ENCODE peak calls at places on chromosomes 2 and 18, in six cellular contexts. R is cardiac muscle cell, P is fibroblast of mammary gland, M is tibial artery, Q is cardiac fibroblast, J is esophagus squamous epithelium. O is an unnamed sample.

GRCh38 chr2:18309188-18309587 is 251.3 kb downstream of the RDH14 start:
- DNase-seq in R (no peak), P (no peak), M (no peak), Q (no peak), J (no peak), O (no peak)

GRCh38 chr2:12787891-12788783 is 71.4 kb downstream of the TRIB2 start:
- DNase-seq in R (peak; percentile 90), P (peak; percentile 98), M (no peak), Q (peak; percentile 91), J (no peak), O (peak; percentile 96)

GRCh38 chr2:88735853-88736252 is 44.4 kb downstream of the RPIA start:
- DNase-seq in R (no peak), P (peak; percentile 11), M (no peak), Q (no peak), J (no peak), O (no peak)

GRCh38 chr2:237700583-237701032 is 73.2 kb downstream of the LRRFIP1 start:
- DNase-seq in R (peak; percentile 82), P (peak; percentile 84), M (peak; percentile 76), Q (peak; percentile 90), J (no peak), O (peak; percentile 86)

GRCh38 chr18:42545825-42546224 is 569.7 kb downstream of the RIT2 start:
- DNase-seq in R (peak; percentile 21), P (peak; percentile 74), M (no peak), Q (peak; percentile 6), J (no peak), O (peak; percentile 41)

GRCh38 chr18:50748243-50749229 is 71.3 kb downstream of the MRO start:
- DNase-seq in R (peak; percentile 21), P (no peak), M (no peak), Q (no peak), J (no peak), O (no peak)

GRCh38 chr2:109447251-109447661 is 166.5 kb downstream of the SEPTIN10 start:
- DNase-seq in R (peak; percentile 29), P (peak; percentile 74), M (no peak), Q (peak; percentile 28), J (no peak), O (peak; percentile 50)

GRCh38 chr2:196234672-196235071 is 63.3 kb upstream of the STK17B start:
- DNase-seq in R (peak; percentile 84), P (peak; percentile 50), M (no peak), Q (peak; percentile 78), J (no peak), O (peak; percentile 84)

GRCh38 chr18:35178260-35178659 is 62.6 kb upstream of the ZNF397 start:
- DNase-seq in R (peak; percentile 52), P (peak; percentile 90), M (no peak), Q (peak; percentile 39), J (no peak), O (peak; percentile 28)

GRCh38 chr2:241774419-241775222 is 2.0 kb upstream of the GAL3ST2 start:
- DNase-seq in R (peak; percentile 60), P (peak; percentile 80), M (no peak), Q (peak; percentile 51), J (no peak), O (peak; percentile 41)

GRCh38 chr2:7812231-7812995 is 869.4 kb upstream of the ID2 start:
- DNase-seq in R (peak; percentile 37), P (peak; percentile 89), M (no peak), Q (peak; percentile 29), J (no peak), O (peak; percentile 43)

GRCh38 chr2:69514406-69514805 is 77.2 kb upstream of the NFU1 start:
- DNase-seq in R (peak; percentile 85), P (peak; percentile 75), M (no peak), Q (peak; percentile 84), J (no peak), O (peak; percentile 85)

GRCh38 chr2:28680657-28681056 is 71.0 kb upstream of the PPP1CB start:
- DNase-seq in R (no peak), P (no peak), M (no peak), Q (no peak), J (no peak), O (no peak)

GRCh38 chr18:11995445-11996189 is 14.3 kb downstream of the IMPA2 start:
- DNase-seq in R (peak; percentile 89), P (peak; percentile 81), M (peak; percentile 81), Q (peak; percentile 90), J (no peak), O (peak; percentile 89)

GRCh38 chr2:139386401-139386800 is 606.2 kb upstream of the NXPH2 start:
- DNase-seq in R (no peak), P (no peak), M (no peak), Q (no peak), J (no peak), O (no peak)

GRCh38 chr18:10508546-10508945 is 17.3 kb upstream of the NAPG start:
- DNase-seq in R (peak; percentile 59), P (no peak), M (no peak), Q (peak; percentile 35), J (no peak), O (peak; percentile 21)

GRCh38 chr18:26386002-26386401 is 159.8 kb downstream of the TAF4B start:
- DNase-seq in R (peak; percentile 92), P (peak; percentile 87), M (no peak), Q (peak; percentile 93), J (no peak), O (peak; percentile 87)

GRCh38 chr2:207990784-207991183 is 34.5 kb downstream of the PLEKHM3 start:
- DNase-seq in R (no peak), P (no peak), M (no peak), Q (no peak), J (no peak), O (no peak)

GRCh38 chr2:37984176-37984575 is 59.1 kb downstream of the RMDN2 start:
- DNase-seq in R (no peak), P (peak; percentile 17), M (no peak), Q (no peak), J (no peak), O (no peak)

GRCh38 chr2:37985333-37985732 is 60.2 kb downstream of the RMDN2 start:
- DNase-seq in R (peak; percentile 81), P (peak; percentile 87), M (no peak), Q (peak; percentile 69), J (no peak), O (peak; percentile 53)

GRCh38 chr2:37983719-37984118 is 58.6 kb downstream of the RMDN2 start:
- DNase-seq in R (no peak), P (peak; percentile 2), M (no peak), Q (no peak), J (no peak), O (no peak)

GRCh38 chr2:37982847-37983246 is 57.8 kb downstream of the RMDN2 start:
- DNase-seq in R (no peak), P (no peak), M (no peak), Q (no peak), J (no peak), O (no peak)

GRCh38 chr2:37984589-37984988 is 59.5 kb downstream of the RMDN2 start:
- DNase-seq in R (peak; percentile 57), P (peak; percentile 63), M (no peak), Q (peak; percentile 62), J (no peak), O (peak; percentile 57)
- TF ChIP-seq CTCF in R (peak; percentile 39), P (peak; percentile 38), M (no peak), Q (peak; percentile 26), J (peak; percentile 18), O (peak; percentile 27)

DNA sequence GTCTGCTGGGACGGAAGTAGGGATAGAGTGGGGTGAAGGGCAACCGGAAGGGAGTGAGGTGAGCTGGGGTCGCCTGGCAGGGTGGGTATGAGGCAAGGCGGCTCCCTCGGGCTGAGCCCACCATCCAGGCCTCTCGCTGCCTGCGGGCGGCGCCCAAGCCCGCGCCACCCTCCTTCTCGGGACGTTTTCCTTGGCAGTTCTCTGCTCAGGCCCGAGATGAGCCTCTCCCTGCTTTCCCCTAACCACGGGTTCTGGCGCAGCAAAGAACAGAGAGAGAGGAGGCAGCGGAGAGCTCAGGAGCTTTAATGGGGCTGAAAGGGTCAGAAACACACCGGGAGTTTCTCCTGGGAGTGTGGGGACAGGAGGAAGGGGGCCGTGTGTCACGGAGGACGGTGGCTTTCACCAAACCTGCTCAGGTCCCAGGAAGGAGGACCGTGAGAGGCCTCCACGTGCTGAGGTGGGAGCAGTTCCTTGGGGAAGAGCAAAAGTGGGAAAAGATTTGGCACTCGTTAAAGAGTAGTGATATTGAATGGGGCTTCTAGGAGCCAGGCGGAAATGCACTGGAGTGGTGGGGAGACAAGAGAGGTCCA is 4.1 kb downstream of the FEV start:
- DNase-seq in R (no peak), P (no peak), M (no peak), Q (no peak), J (no peak), O (no peak)
- H3K4me3 ChIP-seq in R (no peak overlapping the region), P (no peak overlapping the region), M (peak overlapping the region; percentile 41), Q (no peak overlapping the region), J (no peak overlapping the region), O (no peak overlapping the region)

DNA sequence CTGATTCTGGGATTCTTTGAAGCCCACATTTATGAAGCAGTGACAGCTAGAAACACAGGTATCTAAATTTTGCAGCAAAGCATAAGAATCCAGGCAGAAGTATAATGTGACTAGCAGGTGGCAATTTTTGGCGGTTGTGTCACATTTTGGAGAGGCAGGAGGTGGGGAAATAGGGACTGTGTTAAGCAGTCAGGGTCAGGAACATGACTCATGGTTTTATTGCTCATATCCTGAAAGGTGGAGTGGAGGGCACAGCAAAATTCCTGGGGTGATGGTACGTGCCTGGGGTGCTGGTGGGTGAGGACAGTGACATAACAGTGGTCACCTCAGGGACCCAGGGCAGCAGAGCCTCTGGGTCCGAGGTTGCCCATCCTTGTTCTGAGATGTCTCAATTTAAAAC is 63.5 kb upstream of the TTN start:
- DNase-seq in R (no peak), P (peak; percentile 60), M (no peak), Q (no peak), J (no peak), O (peak; percentile 53)
- TF ChIP-seq CTCF in R (no peak), P (no peak), M (no peak), Q (no peak), J (no peak), O (no peak)

GRCh38 chr2:231662811-231663457 is 45.4 kb upstream of the PTMA start:
- DNase-seq in R (no peak), P (no peak), M (no peak), Q (no peak), J (no peak), O (no peak)
- H3K4me3 ChIP-seq in R (no peak overlapping the region), P (peak overlapping the region; percentile 44), M (peak overlapping the region; percentile 55), Q (no peak overlapping the region), J (peak overlapping the region; percentile 24), O (peak overlapping the region; percentile 37)

GRCh38 chr18:60826346-60826745 is 453.8 kb upstream of the MC4R start:
- DNase-seq in R (no peak), P (no peak), M (no peak), Q (no peak), J (no peak), O (no peak)
- TF ChIP-seq CTCF in R (no peak), P (no peak), M (no peak), Q (no peak), J (no peak), O (peak; percentile 10)

GRCh38 chr2:20050104-20050711 is 1.2 kb downstream of the LAPTM4A start:
- DNase-seq in R (peak; percentile 62), P (peak; percentile 92), M (no peak), Q (peak; percentile 71), J (no peak), O (peak; percentile 64)
- H3K4me3 ChIP-seq in R (peak overlapping the region; percentile 73), P (peak overlapping the region; percentile 81), M (peak overlapping the region; percentile 97), Q (peak overlapping the region; percentile 91), J (peak overlapping the region; percentile 96), O (peak overlapping the region; percentile 83)

O was measured in fibroblast of pulmonary artery.